ENCODE peak calls at places on chromosome 2, in eight cellular contexts. V is CD8-positive, alpha-beta memory T cell; Y is G401; K is activated CD4-positive, alpha-beta T cell treated with anti-CD3 and anti-CD28 coated beads for 24 hours; C is left lung; P is fibroblast of pulmonary artery; W is NCI-H1092 treated with DMSO at 0.1 percent for 48 hours; G is germinal center. N is an unnamed sample.

GRCh38 chr2:114068438-114068837 is 178.5 kb downstream of the ACTR3 start:
- DNase-seq in P (peak; percentile 6), G (no peak), Y (no peak), V (no peak), K (no peak), W (no peak), C (no peak), N (no peak)

GRCh38 chr2:128313076-128313836 is 5.4 kb downstream of the HS6ST1 start:
- DNase-seq in V (no peak), C (peak; percentile 16), W (no peak), K (no peak), P (peak; percentile 60), Y (no peak), G (peak; percentile 2), N (no peak)

GRCh38 chr2:182522428-182522896 is 95.6 kb upstream of the PDE1A start:
- DNase-seq in V (no peak), C (no peak), W (peak; percentile 90), Y (peak; percentile 95), G (no peak), P (no peak), K (no peak), N (peak; percentile 54)

GRCh38 chr2:237000481-237000880 is 85.2 kb upstream of the COPS8 start:
- DNase-seq in G (no peak), K (no peak), V (no peak), W (no peak), C (no peak), P (no peak), Y (no peak), N (no peak)

GRCh38 chr2:23772684-23773083 is 154.2 kb downstream of the ATAD2B start:
- DNase-seq in V (no peak), C (no peak), K (no peak), W (no peak), P (no peak), Y (no peak), G (peak; percentile 37), N (no peak)

GRCh38 chr2:62471816-62472215 is 34.2 kb downstream of the TMEM17 start:
- DNase-seq in W (peak; percentile 44), C (no peak), G (no peak), P (no peak), Y (peak; percentile 15), K (no peak), V (no peak), N (no peak)

GRCh38 chr2:30514134-30514860 is 67.3 kb downstream of the LCLAT1 start:
- DNase-seq in K (no peak), W (peak; percentile 3), C (no peak), Y (peak; percentile 78), P (peak; percentile 51), G (no peak), V (no peak), N (no peak)

GRCh38 chr2:29606105-29606871 is 315.1 kb downstream of the ALK start:
- DNase-seq in W (no peak), P (peak; percentile 91), Y (no peak), V (no peak), G (no peak), C (no peak), K (no peak), N (no peak)

GRCh38 chr2:30436859-30437435 is 10.1 kb upstream of the LCLAT1 start:
- DNase-seq in K (no peak), P (no peak), Y (no peak), V (no peak), W (no peak), C (no peak), G (no peak), N (no peak)

GRCh38 chr2:50751255-50752069 is 280.5 kb downstream of the NRXN1 start:
- DNase-seq in K (no peak), G (no peak), V (no peak), P (peak; percentile 10), Y (peak; percentile 92), W (no peak), C (no peak), N (no peak)

GRCh38 chr2:20050712-20051517 is 513 bp downstream of the LAPTM4A start:
- DNase-seq in P (peak; percentile 71), K (peak; percentile 8), G (peak; percentile 41), V (no peak), C (peak; percentile 62), Y (peak; percentile 79), W (peak; percentile 30), N (peak; percentile 18)

GRCh38 chr2:101124684-101125366 is 26.4 kb downstream of the TBC1D8 start:
- DNase-seq in K (no peak), Y (peak; percentile 55), V (no peak), P (peak; percentile 86), W (no peak), G (no peak), C (peak; percentile 54), N (no peak)

GRCh38 chr2:97997774-97998392 is 2.1 kb upstream of the TMEM131 start:
- DNase-seq in V (no peak), G (no peak), K (no peak), C (no peak), Y (no peak), W (peak; percentile 45), P (no peak), N (peak; percentile 77)

N was measured in SHP77 treated with DMSO at 0.1 percent for 48 hours.